ENCODE peak calls at places on chromosomes 6 and 20, in eight cellular contexts. J is IMR-90, O is uterus, R is body of pancreas, I is GM12878, T is H54, L is GM12892, S is prostate gland. C is an unnamed sample.

GRCh38 chr6:2951723-2952122 is 19.6 kb downstream of the SERPINB6 start:
- DNase-seq in L (no peak), I (no peak), S (no peak), J (no peak), R (no peak), O (no peak), T (no peak), C (no peak)

GRCh38 chr20:58956078-58956477 is 25.0 kb upstream of the NELFCD start:
- DNase-seq in I (no peak), L (no peak), T (no peak), S (no peak), R (no peak), O (no peak), J (no peak), C (no peak)

GRCh38 chr6:131262060-131262459 is 126.8 kb downstream of the AKAP7 start:
- DNase-seq in O (no peak), S (no peak), R (no peak), L (no peak), T (no peak), J (no peak), I (no peak), C (no peak)

GRCh38 chr20:11891081-11891826 is 26.4 kb upstream of the BTBD3 start:
- DNase-seq in L (no peak), S (peak), J (peak), T (peak), O (peak), R (peak), I (no peak), C (no peak)

GRCh38 chr6:86782328-86782727 is 155.0 kb upstream of the HTR1E start:
- DNase-seq in R (no peak), O (no peak), J (no peak), L (no peak), S (no peak), I (no peak), T (no peak), C (no peak)

GRCh38 chr6:108115598-108116058 is 41.1 kb upstream of the OSTM1 start:
- DNase-seq in O (no peak), J (peak), I (no peak), R (peak), T (no peak), L (no peak), S (no peak), C (peak)

GRCh38 chr6:36075656-36076055 is 48.0 kb downstream of the MAPK14 start:
- DNase-seq in J (no peak), L (no peak), T (no peak), S (no peak), O (no peak), I (no peak), R (peak), C (no peak)

GRCh38 chr6:124977067-124977908 is 15.1 kb downstream of the RNF217 start:
- DNase-seq in R (no peak), I (no peak), S (no peak), L (no peak), J (peak), O (no peak), T (no peak), C (no peak)

GRCh38 chr20:62068997-62069396 is 3.3 kb upstream of the TAF4 start:
- DNase-seq in J (no peak), I (no peak), O (no peak), T (no peak), R (no peak), S (no peak), L (no peak), C (no peak)

GRCh38 chr6:151722342-151722741 is 85.1 kb upstream of the ESR1 start:
- DNase-seq in J (no peak), R (no peak), S (no peak), T (no peak), L (no peak), O (no peak), I (no peak), C (no peak)

GRCh38 chr20:8512003-8512402 is 379.9 kb downstream of the PLCB1 start:
- DNase-seq in T (no peak), R (no peak), I (no peak), L (no peak), J (no peak), S (no peak), O (no peak), C (no peak)

GRCh38 chr6:64497634-64498033 is 862.0 kb downstream of the PHF3 start:
- DNase-seq in T (no peak), S (no peak), J (no peak), O (no peak), I (no peak), R (no peak), L (no peak), C (no peak)

GRCh38 chr6:139037490-139037889 is 8.9 kb downstream of the ABRACL start:
- DNase-seq in I (no peak), R (no peak), J (peak), S (no peak), T (no peak), O (peak), L (no peak), C (no peak)

GRCh38 chr6:148104131-148104530 is 238.5 kb upstream of the SASH1 start:
- DNase-seq in I (no peak), J (no peak), L (no peak), O (no peak), R (no peak), T (no peak), S (no peak), C (no peak)

GRCh38 chr6:133648576-133648975 is 240.3 kb upstream of the TCF21 start:
- DNase-seq in I (no peak), L (no peak), T (no peak), O (no peak), R (no peak), S (no peak), J (peak), C (no peak)

GRCh38 chr20:23165964-23166363 is 79.8 kb upstream of the CD93 start:
- DNase-seq in S (no peak), L (no peak), O (no peak), R (no peak), I (no peak), T (no peak), J (no peak), C (no peak)

GRCh38 chr20:23165307-23165750 is 79.2 kb upstream of the CD93 start:
- DNase-seq in I (no peak), T (no peak), S (no peak), L (no peak), J (no peak), O (no peak), R (no peak), C (peak)

GRCh38 chr20:23164176-23164601 is 78.1 kb upstream of the CD93 start:
- DNase-seq in O (no peak), R (no peak), I (no peak), S (no peak), T (no peak), J (no peak), L (no peak), C (no peak)

GRCh38 chr20:23166563-23166962 is 80.4 kb upstream of the CD93 start:
- DNase-seq in T (no peak), R (no peak), I (no peak), O (no peak), L (no peak), S (no peak), J (no peak), C (no peak)

DNA sequence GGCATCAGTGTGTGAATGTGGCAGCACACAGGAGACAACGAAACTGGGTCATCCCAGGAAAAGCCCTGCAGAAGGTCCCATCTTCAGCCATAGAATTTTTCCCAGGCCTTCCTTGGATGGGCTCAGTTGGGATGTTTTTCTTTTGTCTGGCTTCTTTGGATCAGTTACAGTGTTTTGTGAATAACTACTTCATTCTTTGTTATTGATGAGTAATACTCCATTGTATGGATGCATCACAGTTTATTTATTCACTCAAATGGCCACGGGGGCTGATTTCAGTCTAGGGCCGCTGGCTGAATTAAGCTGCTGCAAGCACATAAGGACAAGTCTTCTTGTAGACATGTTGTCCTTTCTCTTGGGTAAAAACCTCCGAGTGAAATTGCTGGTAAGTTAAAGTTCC is 81.3 kb upstream of the CD93 start:
- DNase-seq in T (no peak), O (no peak), J (peak), I (no peak), S (no peak), R (no peak), L (no peak), C (no peak)
- TF ChIP-seq POLR2A in T (no peak), O (no peak), J (no peak), I (no peak), S (no peak), R (no peak), L (no peak), C (no peak)

GRCh38 chr6:37717836-37718251 is 20.2 kb upstream of the MDGA1 start:
- DNase-seq in O (no peak), I (no peak), L (no peak), S (no peak), T (no peak), R (no peak), J (peak), C (no peak)
- TF ChIP-seq POLR2A in O (no peak), I (no peak), L (no peak), S (no peak), T (no peak), R (no peak), J (no peak), C (no peak)

DNA sequence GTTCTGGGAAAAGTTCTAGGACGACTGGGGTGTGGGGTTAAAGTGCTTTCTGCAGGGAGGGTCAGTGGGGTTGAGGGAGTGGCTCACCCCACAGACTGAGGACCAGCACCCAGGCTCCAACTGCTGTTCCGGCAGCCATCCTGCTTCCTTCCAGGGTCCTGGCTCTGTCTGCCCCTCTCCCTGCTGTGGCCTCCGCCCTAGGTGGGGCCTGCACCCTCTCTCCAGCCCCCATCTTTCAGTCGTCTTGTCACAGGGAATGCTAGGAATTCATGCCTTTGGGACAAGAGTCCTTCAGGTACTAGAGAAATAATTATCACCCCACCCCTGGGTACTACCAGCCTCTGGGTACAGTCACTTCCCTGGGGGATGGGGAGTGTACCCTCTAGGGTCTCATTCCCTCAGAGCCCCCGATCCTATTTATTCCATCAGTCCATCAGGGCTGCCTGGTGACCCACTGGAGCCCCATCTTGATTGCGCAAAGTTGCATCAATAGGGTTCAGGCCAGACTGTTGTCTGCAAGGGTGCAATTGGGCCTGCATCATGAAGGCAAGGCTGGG is at the start of gene AGER:
- DNase-seq in R (no peak), T (no peak), L (no peak), J (no peak), S (no peak), O (no peak), I (no peak), C (peak)
- TF ChIP-seq POLR2A in R (no peak), T (no peak), L (peak), J (no peak), S (no peak), O (no peak), I (peak), C (no peak)

GRCh38 chr6:111259089-111259831 is 172.0 kb downstream of the SLC16A10 start:
- DNase-seq in L (peak), R (peak), S (peak), J (peak), O (peak), I (peak), T (peak), C (peak)
- TF ChIP-seq POLR2A in L (peak), R (peak), S (peak), J (peak), O (peak), I (peak), T (peak), C (peak)

DNA sequence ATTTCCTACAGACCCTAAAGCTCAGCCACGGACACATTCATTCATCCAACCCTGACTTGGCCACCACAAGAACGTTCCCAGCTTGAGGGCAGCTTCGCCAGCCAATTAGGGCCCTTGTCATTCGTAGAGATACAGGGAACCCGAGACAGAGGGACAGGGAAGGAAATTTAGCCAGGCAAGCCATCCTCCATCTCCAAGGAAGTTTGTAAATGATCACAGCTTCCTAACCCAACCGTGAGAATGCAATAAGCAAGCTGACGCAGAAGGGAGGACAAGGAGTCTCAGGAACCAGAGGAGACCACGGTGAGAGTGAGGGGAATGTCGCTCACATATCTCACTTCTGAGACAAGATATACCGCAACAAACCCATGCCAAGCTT is 1.4 kb downstream of the TRAM2 start:
- DNase-seq in S (no peak), I (no peak), T (no peak), O (no peak), L (no peak), J (no peak), R (no peak), C (no peak)
- TF ChIP-seq POLR2A in S (no peak), I (no peak), T (no peak), O (no peak), L (no peak), J (no peak), R (no peak), C (no peak)

C was measured in Peyer's patch.